ENCODE peak calls at places on chromosomes 16 and 17, in five cellular contexts. K is ovary, W is stomach, U is A549, L is transverse colon. F is an unnamed sample.

GRCh38 chr17:4998666-4999428 is 1.1 kb downstream of the KIF1C start:
- DNase-seq in L (peak; percentile 65), U (no peak), W (peak; percentile 53), K (peak; percentile 49), F (no peak)

GRCh38 chr16:86664518-86665318 is 86.4 kb downstream of the FOXL1 start:
- DNase-seq in W (peak; percentile 49), L (peak; percentile 67), U (peak; percentile 95), K (no peak), F (no peak)

GRCh38 chr17:40068917-40069750 is 6.4 kb downstream of the THRA start:
- DNase-seq in U (peak; percentile 82), W (peak; percentile 93), L (peak; percentile 87), K (peak; percentile 97), F (peak; percentile 94)

GRCh38 chr16:77723108-77723514 is 797 bp downstream of the NUDT7 start:
- DNase-seq in L (peak; percentile 21), K (peak; percentile 16), W (no peak), U (no peak), F (peak; percentile 9)

GRCh38 chr16:67212766-67213165 is 13.8 kb downstream of the ELMO3 start:
- DNase-seq in L (no peak), U (no peak), K (no peak), W (no peak), F (no peak)

GRCh38 chr16:72427001-72427785 is 255.2 kb upstream of the PMFBP1 start:
- DNase-seq in K (no peak), W (no peak), L (no peak), U (no peak), F (no peak)

GRCh38 chr17:9924735-9925191 is 19.7 kb upstream of the RCVRN start:
- DNase-seq in U (peak; percentile 87), K (no peak), W (no peak), L (no peak), F (peak; percentile 58)

GRCh38 chr16:68077866-68078725 is 7.1 kb upstream of the NFATC3 start:
- DNase-seq in W (no peak), U (no peak), K (no peak), L (no peak), F (no peak)

GRCh38 chr16:58026139-58026704 is 668 bp downstream of the MMP15 start:
- DNase-seq in L (peak; percentile 52), K (peak; percentile 55), U (peak; percentile 64), W (peak; percentile 66), F (no peak)

GRCh38 chr17:76497979-76498885 is 3.0 kb downstream of the RHBDF2 start:
- DNase-seq in W (peak; percentile 81), U (peak; percentile 70), K (peak; percentile 75), L (peak; percentile 60), F (peak; percentile 45)

GRCh38 chr17:36133629-36134259 is 30.1 kb downstream of the CCL4 start:
- DNase-seq in U (peak; percentile 12), K (no peak), L (peak; percentile 34), W (no peak), F (peak; percentile 56)

GRCh38 chr17:49290690-49291326 is 60.2 kb upstream of the PHOSPHO1 start:
- DNase-seq in L (no peak), U (peak; percentile 44), W (no peak), K (no peak), F (no peak)

GRCh38 chr17:55304171-55304859 is 39.6 kb downstream of the HLF start:
- DNase-seq in K (no peak), W (no peak), L (no peak), U (no peak), F (no peak)

GRCh38 chr16:86484240-86484639 is 26.1 kb upstream of the FOXF1 start:
- DNase-seq in W (no peak), U (no peak), L (no peak), K (no peak), F (no peak)

GRCh38 chr16:89922477-89922883 is 662 bp upstream of the TUBB3 start:
- DNase-seq in W (peak; percentile 50), K (peak; percentile 61), U (peak; percentile 93), L (peak; percentile 66), F (peak; percentile 53)

GRCh38 chr16:14296663-14297062 is 225.5 kb downstream of the MRTFB start:
- DNase-seq in W (no peak), K (no peak), L (no peak), U (no peak), F (no peak)
- TF ChIP-seq EP300 in W (no peak), K (no peak), L (no peak), U (no peak), F (no peak)

DNA sequence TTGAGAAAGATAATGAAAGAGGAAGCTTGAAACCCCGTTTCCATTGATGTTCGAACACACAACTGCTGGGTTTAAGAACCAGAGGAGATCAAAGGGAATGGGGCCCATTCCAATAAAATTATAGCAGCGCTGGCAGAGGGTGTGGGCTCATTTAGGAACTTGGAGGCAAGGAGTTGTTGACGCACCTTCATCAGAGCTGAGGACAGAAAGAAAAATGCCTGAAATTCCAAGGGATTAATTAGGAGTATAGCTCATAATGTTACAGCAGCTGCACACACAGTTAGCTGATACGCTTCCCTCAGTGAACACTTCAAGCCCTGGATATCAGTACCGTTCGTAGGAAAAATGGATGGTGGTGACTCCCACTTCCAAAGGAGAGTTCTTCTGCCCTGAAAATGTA is 127.2 kb downstream of the AXIN2 start:
- DNase-seq in L (no peak), W (no peak), U (no peak), K (no peak), F (no peak)
- H3K27ac ChIP-seq in L (no peak overlapping the region), W (no peak overlapping the region), U (no peak overlapping the region), K (no peak overlapping the region), F (no peak overlapping the region)

DNA sequence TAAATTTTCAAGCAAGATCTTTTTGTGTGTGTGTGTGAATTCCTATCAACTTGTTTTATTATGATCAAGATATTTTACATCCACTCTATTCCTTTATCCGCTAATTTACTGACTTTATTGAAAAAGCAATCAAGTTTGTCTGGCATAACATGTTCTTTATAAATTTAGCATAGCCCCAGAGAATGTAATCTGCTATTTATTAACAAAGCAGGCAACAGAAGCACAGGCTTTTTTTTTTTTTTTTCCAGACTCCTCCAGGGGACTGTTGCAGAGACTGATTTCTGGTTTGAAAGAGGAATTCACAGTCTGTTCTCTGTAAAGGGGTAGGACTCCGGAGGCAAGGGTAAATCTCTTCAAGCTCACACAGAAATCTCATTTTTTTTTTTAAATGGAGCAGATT is 1386.4 kb upstream of the CDH8 start:
- DNase-seq in W (no peak), U (no peak), K (no peak), L (no peak), F (no peak)
- TF ChIP-seq POLR2A in W (no peak), U (no peak), K (no peak), L (no peak), F (no peak)

GRCh38 chr17:65474658-65475057 is 86.8 kb downstream of the AXIN2 start:
- DNase-seq in K (no peak), U (peak; percentile 26), L (no peak), W (no peak), F (no peak)
- TF ChIP-seq EP300 in K (no peak), U (no peak), L (no peak), W (no peak), F (no peak)

DNA sequence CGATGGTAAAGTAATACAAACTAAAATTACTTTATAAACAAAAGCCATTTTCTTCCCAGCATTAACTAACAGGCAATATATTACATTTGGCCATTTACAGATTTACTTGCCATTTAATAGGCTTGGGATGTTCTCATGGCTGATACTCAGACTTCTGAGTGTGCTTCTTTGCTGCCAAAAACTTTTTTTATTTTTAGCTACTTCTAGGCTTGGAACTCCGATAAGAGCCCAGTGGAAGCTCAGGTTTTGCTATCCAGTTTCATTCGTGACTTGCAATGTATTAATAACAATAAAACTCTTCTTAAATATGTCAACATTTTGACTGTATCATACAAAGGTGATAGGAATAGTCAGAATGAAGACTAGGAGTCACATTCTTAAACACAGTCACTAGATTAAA is 152.3 kb downstream of the ITFG1 start:
- DNase-seq in U (no peak), W (no peak), L (no peak), K (no peak), F (no peak)
- H3K27ac ChIP-seq in U (no peak overlapping the region), W (no peak overlapping the region), L (no peak overlapping the region), K (no peak overlapping the region), F (no peak overlapping the region)

GRCh38 chr16:11179569-11179968 is 76.4 kb downstream of the SOCS1 start:
- DNase-seq in W (no peak), U (no peak), L (no peak), K (no peak), F (no peak)

GRCh38 chr16:11180489-11180888 is 75.5 kb downstream of the SOCS1 start:
- DNase-seq in K (no peak), U (no peak), W (no peak), L (peak; percentile 24), F (no peak)

GRCh38 chr16:11181889-11182279 is 74.1 kb downstream of the SOCS1 start:
- DNase-seq in W (no peak), L (peak; percentile 42), K (no peak), U (no peak), F (no peak)

GRCh38 chr16:11182381-11182780 is 73.6 kb downstream of the SOCS1 start:
- DNase-seq in W (no peak), K (no peak), L (no peak), U (no peak), F (no peak)

DNA sequence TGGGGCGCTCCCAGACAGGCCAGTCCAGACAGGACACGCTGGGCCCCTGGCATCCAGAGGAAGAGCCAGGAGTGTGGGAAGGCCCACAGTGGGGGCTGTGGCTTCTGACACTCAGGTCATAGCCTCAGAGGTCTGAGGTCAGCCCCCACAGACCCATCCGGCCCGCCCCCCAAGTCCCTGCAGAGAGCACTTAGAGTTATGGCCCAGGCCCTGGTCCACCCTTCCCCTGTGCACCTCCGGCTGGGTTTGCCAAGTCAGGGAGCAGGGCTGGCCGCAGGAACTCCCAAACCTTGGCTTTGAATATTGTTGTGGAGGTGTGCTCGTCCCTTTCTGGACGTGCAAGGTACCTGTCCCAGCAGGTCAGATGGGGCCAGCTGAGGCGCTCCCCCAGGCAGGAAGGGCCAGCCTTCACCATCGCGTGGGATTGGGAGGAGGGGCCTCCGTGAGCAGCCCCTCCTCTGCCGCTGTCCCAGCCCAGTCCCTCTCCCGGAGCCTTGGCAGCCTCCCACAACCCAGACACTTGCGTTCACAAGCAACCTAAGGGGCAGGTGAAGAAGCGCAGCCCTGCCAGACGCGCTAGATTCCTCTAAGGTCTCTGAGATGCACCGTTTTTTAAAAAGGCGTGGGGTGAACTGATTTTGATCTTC is 74.6 kb downstream of the SOCS1 start:
- DNase-seq in K (no peak), L (no peak), U (no peak), W (no peak), F (no peak)
- TF ChIP-seq POLR2A in K (no peak), L (no peak), U (no peak), W (no peak), F (no peak)

GRCh38 chr16:27681681-27682080 is 131.7 kb downstream of the KATNIP start:
- DNase-seq in W (no peak), U (no peak), L (no peak), K (no peak), F (no peak)
- TF ChIP-seq EP300 in W (no peak), U (no peak), L (no peak), K (no peak), F (no peak)

DNA sequence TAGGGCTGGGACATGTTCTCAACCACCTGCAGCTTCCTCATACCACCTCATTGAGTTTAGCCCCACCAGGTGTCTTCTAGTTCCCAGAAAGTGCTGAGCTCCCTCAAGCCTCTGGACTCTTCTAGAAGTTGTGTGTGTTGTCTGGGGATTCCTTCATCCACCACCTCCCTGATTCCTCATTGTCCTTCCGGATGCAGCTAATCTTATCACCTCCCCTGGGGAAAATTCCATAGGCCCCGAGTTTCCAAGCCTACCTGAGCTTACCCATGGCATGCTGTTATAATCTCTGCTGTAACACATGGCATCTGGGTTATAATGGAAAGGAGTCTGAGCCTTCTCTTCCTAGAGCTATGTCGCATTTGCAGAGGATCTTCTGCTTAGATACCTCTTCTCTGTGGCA is 243.5 kb upstream of the SDK2 start:
- DNase-seq in U (no peak), W (no peak), L (no peak), K (no peak), F (no peak)
- H3K27ac ChIP-seq in U (no peak overlapping the region), W (no peak overlapping the region), L (no peak overlapping the region), K (no peak overlapping the region), F (no peak overlapping the region)

F was measured in tibial nerve.